ENCODE peak calls at places on chromosomes 4 and X, in eight cellular contexts. D, A, B, M, Y, Z, R and U are unnamed samples.

GRCh38 chr4:141636771-141637460 is 533 bp downstream of the IL15 start:
- DNase-seq in D (no peak), A (peak), B (no peak), M (peak), Y (peak), Z (no peak), R (peak), U (no peak)

GRCh38 chr4:62930884-62931283 is 1478.4 kb downstream of the TECRL start:
- DNase-seq in D (no peak), A (no peak), B (no peak), M (no peak), Y (no peak), Z (no peak), R (no peak), U (no peak)

GRCh38 chr4:145545538-145546224 is 64.0 kb downstream of the SMAD1 start:
- DNase-seq in D (no peak), A (no peak), B (no peak), M (no peak), Y (no peak), Z (no peak), R (peak), U (no peak)

GRCh38 chrX:1767026-1767425 is 152.2 kb downstream of the ASMT start:
- DNase-seq in D (no peak), A (no peak), B (no peak), M (no peak), Y (no peak), Z (no peak), R (no peak), U (no peak)

GRCh38 chr4:107243141-107243779 is 207.1 kb upstream of the DKK2 start:
- DNase-seq in D (no peak), A (no peak), B (no peak), M (peak), Y (no peak), Z (no peak), R (peak), U (no peak)

GRCh38 chr4:139734201-139734874 is 68.7 kb downstream of the MGST2 start:
- DNase-seq in D (peak), A (no peak), B (peak), M (no peak), Y (no peak), Z (no peak), R (peak), U (no peak)

GRCh38 chr4:74056114-74056857 is 17.8 kb upstream of the CXCL3 start:
- DNase-seq in D (no peak), A (no peak), B (no peak), M (no peak), Y (no peak), Z (no peak), R (peak), U (no peak)

GRCh38 chr4:41204400-41204978 is 9.9 kb downstream of the APBB2 start:
- DNase-seq in D (no peak), A (no peak), B (no peak), M (no peak), Y (no peak), Z (no peak), R (peak), U (no peak)

GRCh38 chrX:139930923-139931645 is 1.8 kb downstream of the ATP11C start:
- DNase-seq in D (peak), A (peak), B (peak), M (peak), Y (peak), Z (no peak), R (peak), U (peak)

GRCh38 chrX:50697691-50698090 is 116.3 kb downstream of the SHROOM4 start:
- DNase-seq in D (no peak), A (no peak), B (no peak), M (no peak), Y (no peak), Z (no peak), R (peak), U (no peak)

GRCh38 chr4:179595671-179596410 is 2153.6 kb upstream of the AGA start:
- DNase-seq in D (no peak), A (no peak), B (no peak), M (no peak), Y (no peak), Z (no peak), R (no peak), U (no peak)

GRCh38 chr4:137238456-137238855 is 293.8 kb downstream of the PCDH18 start:
- DNase-seq in D (no peak), A (no peak), B (no peak), M (no peak), Y (no peak), Z (no peak), R (no peak), U (no peak)

GRCh38 chr4:111761531-111761930 is 383.7 kb upstream of the FAM241A start:
- DNase-seq in D (no peak), A (no peak), B (peak), M (peak), Y (no peak), Z (no peak), R (peak), U (no peak)

GRCh38 chr4:113756005-113756410 is 5.5 kb downstream of the CAMK2D start:
- DNase-seq in D (peak), A (peak), B (peak), M (no peak), Y (no peak), Z (no peak), R (peak), U (no peak)

GRCh38 chr4:5052726-5053425 is 1.6 kb downstream of the STK32B start:
- DNase-seq in D (no peak), A (no peak), B (no peak), M (no peak), Y (no peak), Z (no peak), R (no peak), U (no peak)

GRCh38 chr4:25106363-25107151 is 53.7 kb downstream of the SEPSECS start:
- DNase-seq in D (no peak), A (no peak), B (no peak), M (no peak), Y (no peak), Z (no peak), R (no peak), U (no peak)

GRCh38 chr4:54050214-54050904 is 14.0 kb downstream of the CHIC2 start:
- DNase-seq in D (no peak), A (no peak), B (no peak), M (no peak), Y (no peak), Z (no peak), R (no peak), U (no peak)

GRCh38 chr4:87532907-87533306 is 3.7 kb upstream of the SPARCL1 start:
- DNase-seq in D (no peak), A (no peak), B (no peak), M (no peak), Y (no peak), Z (no peak), R (no peak), U (no peak)

GRCh38 chr4:173160871-173161270 is 7.7 kb upstream of the GALNT7 start:
- DNase-seq in D (no peak), A (no peak), B (no peak), M (no peak), Y (no peak), Z (no peak), R (no peak), U (no peak)

GRCh38 chr4:175929932-175930331 is 117.9 kb upstream of the GPM6A start:
- DNase-seq in D (no peak), A (no peak), B (no peak), M (no peak), Y (no peak), Z (no peak), R (no peak), U (no peak)

GRCh38 chr4:72302981-72303704 is 265.9 kb downstream of the ADAMTS3 start:
- DNase-seq in D (peak), A (no peak), B (peak), M (peak), Y (peak), Z (no peak), R (peak), U (peak)

GRCh38 chr4:3254302-3255131 is 5.6 kb downstream of the MSANTD1 start:
- DNase-seq in D (no peak), A (no peak), B (no peak), M (peak), Y (peak), Z (no peak), R (no peak), U (no peak)

GRCh38 chrX:111165902-111166301 is 69.9 kb downstream of the PAK3 start:
- DNase-seq in D (no peak), A (no peak), B (no peak), M (no peak), Y (no peak), Z (no peak), R (no peak), U (no peak)

GRCh38 chrX:48945517-48946348 is 11.7 kb downstream of the OTUD5 start:
- DNase-seq in D (peak), A (no peak), B (peak), M (peak), Y (peak), Z (no peak), R (peak), U (peak)